ENCODE peak calls at places on chromosomes 13 and 19, in seven cellular contexts. E, G, S, X, C, U and T are unnamed samples.

GRCh38 chr19:47762615-47763308 is 15.7 kb upstream of the SELENOW start:
- DNase-seq in C (no peak), U (no peak), G (no peak), S (no peak), X (peak), E (no peak), T (no peak)

GRCh38 chr19:9848761-9849160 is 13.6 kb downstream of the PIN1 start:
- DNase-seq in C (no peak), G (no peak), X (no peak), U (no peak), S (no peak), E (no peak), T (no peak)

GRCh38 chr19:7188682-7189629 is 105.3 kb downstream of the INSR start:
- DNase-seq in G (no peak), S (no peak), E (peak), X (no peak), C (no peak), U (peak), T (no peak)

GRCh38 chr19:7004313-7004931 is 16.8 kb downstream of the MBD3L2B start:
- DNase-seq in U (peak), S (no peak), X (no peak), C (no peak), G (no peak), E (no peak), T (no peak)

GRCh38 chr19:18729933-18730530 is 46.6 kb downstream of the CRTC1 start:
- DNase-seq in U (no peak), S (no peak), G (no peak), C (no peak), E (no peak), X (no peak), T (no peak)

GRCh38 chr19:19460761-19461265 is 54.5 kb downstream of the TSSK6 start:
- DNase-seq in E (no peak), G (peak), S (no peak), X (peak), U (no peak), C (peak), T (peak)

GRCh38 chr19:45154064-45154827 is 6.5 kb downstream of the NKPD1 start:
- DNase-seq in C (peak), G (no peak), U (no peak), X (no peak), E (no peak), S (no peak), T (peak)

GRCh38 chr19:10503002-10503789 is at the start of gene KEAP1:
- DNase-seq in E (peak), G (no peak), C (peak), X (peak), S (no peak), U (no peak), T (peak)

GRCh38 chr19:7421941-7422744 is 66.7 kb downstream of the PEX11G start:
- DNase-seq in G (no peak), E (no peak), S (no peak), X (no peak), U (no peak), C (no peak), T (no peak)

GRCh38 chr13:77475345-77476084 is 60.0 kb upstream of the SCEL start:
- DNase-seq in E (no peak), C (no peak), S (no peak), X (peak), U (no peak), G (no peak), T (no peak)

GRCh38 chr13:86572115-86572514 is 772.9 kb upstream of the SLITRK6 start:
- DNase-seq in G (no peak), U (no peak), S (no peak), C (no peak), E (no peak), X (no peak), T (peak)

GRCh38 chr19:2476451-2477140 is 669 bp downstream of the GADD45B start:
- DNase-seq in G (peak), U (no peak), C (peak), S (no peak), E (no peak), X (peak), T (no peak)

GRCh38 chr19:10946964-10947657 is 13.7 kb upstream of the SMARCA4 start:
- DNase-seq in U (no peak), E (no peak), G (no peak), C (peak), X (no peak), S (no peak), T (peak)